ENCODE peak calls at places on chromosome 2, in seven cellular contexts. S is neuronal stem cell, Y is mesenchymal stem cell, C is mesendoderm, K is H1, A is trophoblast cell, P is IMR-90. D is an unnamed sample.

GRCh38 chr2:147449323-147450080 is 395.3 kb upstream of the ACVR2A start:
- DNase-seq in S (peak; percentile 61), Y (no peak), C (peak; percentile 85), K (no peak), A (no peak), P (no peak), D (peak; percentile 39)

GRCh38 chr2:196592912-196593881 is 46.3 kb upstream of the CCDC150 start:
- DNase-seq in S (peak; percentile 62), Y (peak; percentile 71), C (peak; percentile 79), K (peak; percentile 77), A (peak; percentile 58), P (peak; percentile 57), D (peak; percentile 66)

GRCh38 chr2:132270255-132270654 is 108.5 kb upstream of the ANKRD30BL start:
- DNase-seq in S (no peak), Y (no peak), C (no peak), K (no peak), A (no peak), P (no peak), D (no peak)

GRCh38 chr2:200985806-200986205 is 22.3 kb upstream of the ORC2 start:
- DNase-seq in S (no peak), Y (peak; percentile 21), C (no peak), K (no peak), A (no peak), P (peak; percentile 84), D (no peak)

GRCh38 chr2:189302274-189302948 is 122.8 kb upstream of the COL5A2 start:
- DNase-seq in S (no peak), Y (no peak), C (peak; percentile 67), K (no peak), A (peak; percentile 69), P (peak; percentile 23), D (no peak)

GRCh38 chr2:196399736-196400691 is 228.6 kb upstream of the STK17B start:
- DNase-seq in S (no peak), Y (peak; percentile 90), C (peak; percentile 87), K (no peak), A (peak; percentile 92), P (peak; percentile 94), D (no peak)

GRCh38 chr2:112712903-112713584 is 7.8 kb upstream of the NT5DC4 start:
- DNase-seq in S (no peak), Y (peak; percentile 65), C (no peak), K (peak; percentile 42), A (peak; percentile 26), P (peak; percentile 84), D (no peak)

GRCh38 chr2:138777996-138778395 is 2.2 kb downstream of the NXPH2 start:
- DNase-seq in S (peak; percentile 76), Y (peak; percentile 15), C (peak; percentile 97), K (no peak), A (peak; percentile 40), P (peak; percentile 1), D (peak; percentile 71)

GRCh38 chr2:138029238-138029637 is 65.0 kb downstream of the HNMT start:
- DNase-seq in S (no peak), Y (no peak), C (no peak), K (no peak), A (no peak), P (peak; percentile 3), D (no peak)

GRCh38 chr2:114442545-114442944 is at the start of gene DPP10:
- DNase-seq in S (peak; percentile 82), Y (no peak), C (peak; percentile 75), K (peak; percentile 76), A (peak; percentile 51), P (peak; percentile 0), D (peak; percentile 64)

GRCh38 chr2:121377676-121378075 is 92.7 kb upstream of the TFCP2L1 start:
- DNase-seq in S (no peak), Y (peak; percentile 40), C (no peak), K (no peak), A (no peak), P (no peak), D (no peak)

GRCh38 chr2:200405599-200406298 is 99.3 kb downstream of the SPATS2L start:
- DNase-seq in S (no peak), Y (peak; percentile 93), C (peak; percentile 68), K (no peak), A (peak; percentile 78), P (peak; percentile 95), D (no peak)

GRCh38 chr2:7867858-7868257 is 814.0 kb upstream of the ID2 start:
- DNase-seq in S (no peak), Y (no peak), C (no peak), K (no peak), A (no peak), P (no peak), D (no peak)

GRCh38 chr2:237514474-237515130 is 27.6 kb downstream of the MLPH start:
- DNase-seq in S (no peak), Y (no peak), C (no peak), K (no peak), A (no peak), P (no peak), D (no peak)

GRCh38 chr2:227826019-227826521 is 12.4 kb downstream of the CCL20 start:
- DNase-seq in S (no peak), Y (no peak), C (no peak), K (no peak), A (no peak), P (no peak), D (no peak)

GRCh38 chr2:174575124-174575776 is 22.4 kb downstream of the WIPF1 start:
- DNase-seq in S (no peak), Y (no peak), C (no peak), K (no peak), A (no peak), P (no peak), D (no peak)

GRCh38 chr2:12556762-12557161 is 160.0 kb upstream of the TRIB2 start:
- DNase-seq in S (no peak), Y (peak; percentile 89), C (no peak), K (no peak), A (no peak), P (peak; percentile 84), D (no peak)

GRCh38 chr2:11988691-11989465 is 242.4 kb downstream of the LPIN1 start:
- DNase-seq in S (no peak), Y (no peak), C (no peak), K (no peak), A (no peak), P (no peak), D (no peak)

GRCh38 chr2:137210039-137210438 is 444.7 kb downstream of the THSD7B start:
- DNase-seq in S (no peak), Y (no peak), C (no peak), K (no peak), A (no peak), P (no peak), D (no peak)

GRCh38 chr2:202032841-202033316 is 776 bp upstream of the FZD7 start:
- DNase-seq in S (peak; percentile 77), Y (peak; percentile 80), C (peak; percentile 79), K (peak; percentile 84), A (peak; percentile 42), P (peak; percentile 51), D (peak; percentile 67)

GRCh38 chr2:42998721-42999120 is 206.3 kb upstream of the HAAO start:
- DNase-seq in S (no peak), Y (no peak), C (no peak), K (no peak), A (no peak), P (no peak), D (no peak)

GRCh38 chr2:85246348-85246747 is 81.4 kb downstream of the TGOLN2 start:
- DNase-seq in S (no peak), Y (no peak), C (no peak), K (no peak), A (peak; percentile 22), P (no peak), D (no peak)

GRCh38 chr2:102698369-102699111 is 63.3 kb upstream of the TMEM182 start:
- DNase-seq in S (no peak), Y (no peak), C (no peak), K (no peak), A (no peak), P (no peak), D (no peak)

GRCh38 chr2:219282943-219283581 is 3.9 kb downstream of the DNAJB2 start:
- DNase-seq in S (no peak), Y (no peak), C (no peak), K (no peak), A (no peak), P (no peak), D (no peak)

GRCh38 chr2:216219866-216220265 is 110.7 kb downstream of the XRCC5 start:
- DNase-seq in S (no peak), Y (no peak), C (no peak), K (no peak), A (no peak), P (no peak), D (no peak)
- H4K8ac ChIP-seq in S (no peak overlapping the region), Y (no peak overlapping the region), C (no peak overlapping the region), K (no peak overlapping the region), A (no peak overlapping the region), P (no peak overlapping the region), D (no peak overlapping the region)

GRCh38 chr2:209918251-209918650 is 84.2 kb upstream of the RPE start:
- DNase-seq in S (no peak), Y (no peak), C (no peak), K (no peak), A (no peak), P (no peak), D (no peak)

GRCh38 chr2:209917154-209917771 is 85.2 kb upstream of the RPE start:
- DNase-seq in S (no peak), Y (no peak), C (no peak), K (no peak), A (no peak), P (no peak), D (no peak)

DNA sequence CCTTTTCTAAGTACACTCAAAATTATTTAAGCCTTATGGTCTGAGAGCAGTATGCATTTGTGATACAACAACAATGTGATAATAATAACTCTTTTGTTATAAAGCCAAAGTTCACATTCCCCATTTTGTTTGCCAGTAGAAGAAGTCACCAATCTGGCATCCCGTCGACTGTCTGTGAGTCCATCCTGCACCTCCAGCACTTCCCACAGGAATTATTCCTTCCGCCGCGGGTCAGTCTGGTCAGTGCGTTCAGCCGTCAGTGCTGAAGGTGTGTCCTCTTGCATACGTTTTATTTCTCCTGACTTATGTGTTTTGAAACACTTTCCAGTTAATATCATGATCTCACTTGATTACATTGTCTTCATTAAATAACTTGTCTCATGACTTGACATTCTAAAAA is 80.3 kb upstream of the RPE start:
- DNase-seq in S (no peak), Y (no peak), C (no peak), K (no peak), A (no peak), P (no peak), D (no peak)
- H3K18ac ChIP-seq in S (no peak overlapping the region), Y (no peak overlapping the region), C (no peak overlapping the region), K (no peak overlapping the region), A (no peak overlapping the region), P (no peak overlapping the region), D (no peak overlapping the region)

DNA sequence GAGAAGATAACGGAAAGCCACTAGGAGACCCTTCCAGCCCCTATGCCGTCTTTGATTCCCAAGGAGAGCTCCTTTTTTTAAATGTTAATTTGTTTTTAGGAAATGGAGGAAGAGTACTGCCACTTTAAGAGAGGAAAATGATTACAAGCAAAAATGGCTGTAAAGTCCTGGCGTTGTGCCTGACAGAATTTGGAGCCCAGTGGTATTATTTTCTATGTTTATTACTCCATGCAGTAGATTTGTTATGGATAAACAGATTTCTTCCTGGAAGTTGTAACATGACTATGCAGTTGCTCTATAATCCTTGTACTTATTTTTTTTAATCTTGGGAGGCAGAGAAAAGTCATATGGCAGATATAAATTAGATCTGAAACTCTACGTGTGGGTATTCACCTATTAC is 141.3 kb downstream of the GBX2 start:
- DNase-seq in S (no peak), Y (no peak), C (no peak), K (no peak), A (no peak), P (peak; percentile 33), D (no peak)
- H4K8ac ChIP-seq in S (no peak overlapping the region), Y (no peak overlapping the region), C (no peak overlapping the region), K (no peak overlapping the region), A (no peak overlapping the region), P (no peak overlapping the region), D (no peak overlapping the region)

GRCh38 chr2:140775426-140775825 is 1355.4 kb downstream of the LRP1B start:
- DNase-seq in S (no peak), Y (no peak), C (no peak), K (no peak), A (no peak), P (no peak), D (no peak)
- H3K18ac ChIP-seq in S (no peak overlapping the region), Y (no peak overlapping the region), C (no peak overlapping the region), K (no peak overlapping the region), A (no peak overlapping the region), P (no peak overlapping the region), D (no peak overlapping the region)

D was measured in H9.